ENCODE peak calls at places on chromosomes 12 and 14, in five cellular contexts. O is SK-N-SH, M is K562, F is HepG2, T is GM12878. S is an unnamed sample.

GRCh38 chr12:53145383-53145782 is 35.1 kb upstream of the ZNF740 start:
- DNase-seq in M (no peak), F (peak; percentile 84), O (no peak), T (no peak), S (no peak)

GRCh38 chr12:105057174-105057573 is 27.1 kb downstream of the ALDH1L2 start:
- DNase-seq in T (no peak), M (no peak), F (no peak), O (no peak), S (no peak)

GRCh38 chr14:23750357-23750756 is 114.2 kb downstream of the DHRS2 start:
- DNase-seq in F (no peak), T (no peak), O (no peak), M (no peak), S (no peak)

GRCh38 chr12:109961201-109961600 is 35.0 kb downstream of the GIT2 start:
- DNase-seq in O (no peak), M (no peak), T (no peak), F (no peak), S (no peak)

GRCh38 chr12:11727133-11727664 is 77.7 kb downstream of the ETV6 start:
- DNase-seq in F (peak; percentile 56), M (no peak), T (peak; percentile 87), O (no peak), S (no peak)

GRCh38 chr14:28821993-28822392 is 55.4 kb downstream of the FOXG1 start:
- DNase-seq in T (no peak), O (no peak), M (no peak), F (no peak), S (no peak)

GRCh38 chr12:56634242-56634836 is 4.2 kb upstream of the BAZ2A start:
- DNase-seq in F (peak; percentile 70), O (peak; percentile 45), M (peak; percentile 88), T (no peak), S (peak; percentile 45)

GRCh38 chr14:59101441-59101840 is 87.0 kb upstream of the DAAM1 start:
- DNase-seq in F (no peak), T (no peak), O (no peak), M (no peak), S (no peak)

GRCh38 chr12:66688836-66689439 is 10.1 kb upstream of the GRIP1 start:
- DNase-seq in F (peak; percentile 65), M (peak; percentile 56), O (peak; percentile 4), T (no peak), S (peak; percentile 52)

GRCh38 chr14:94368956-94369355 is 19.4 kb downstream of the SERPINA1 start:
- DNase-seq in T (no peak), O (no peak), M (no peak), F (peak; percentile 74), S (no peak)

GRCh38 chr12:116631619-116632018 is 72.4 kb downstream of the MAP1LC3B2 start:
- DNase-seq in T (no peak), M (no peak), F (no peak), O (no peak), S (no peak)

GRCh38 chr14:79583738-79584405 is 627.4 kb downstream of the DIO2 start:
- DNase-seq in F (no peak), T (no peak), M (no peak), O (no peak), S (no peak)

GRCh38 chr12:57940915-57941164 is 527 bp upstream of the ATP23 start:
- DNase-seq in M (no peak), F (no peak), O (no peak), T (no peak), S (no peak)

GRCh38 chr14:71400821-71401447 is 493.7 kb downstream of the PCNX1 start:
- DNase-seq in M (no peak), T (peak; percentile 40), O (no peak), F (no peak), S (no peak)

GRCh38 chr12:62800707-62801400 is 134.1 kb downstream of the PPM1H start:
- DNase-seq in F (no peak), O (peak; percentile 33), M (no peak), T (no peak), S (no peak)

GRCh38 chr14:102592969-102593840 is 756 bp downstream of the RCOR1 start:
- DNase-seq in F (no peak), T (no peak), M (peak; percentile 55), O (peak; percentile 82), S (no peak)

GRCh38 chr14:91931478-91932088 is 15.9 kb downstream of the FBLN5 start:
- DNase-seq in M (no peak), T (no peak), F (no peak), O (no peak), S (no peak)

GRCh38 chr12:53067074-53067992 is 11.9 kb downstream of the SPRYD3 start:
- DNase-seq in O (no peak), F (no peak), M (no peak), T (no peak), S (no peak)

GRCh38 chr12:124497658-124498057 is 69.8 kb downstream of the NCOR2 start:
- DNase-seq in T (no peak), O (peak; percentile 61), F (no peak), M (no peak), S (no peak)

GRCh38 chr14:100569734-100570251 is 17.4 kb downstream of the BEGAIN start:
- DNase-seq in F (no peak), T (no peak), O (peak; percentile 86), M (no peak), S (no peak)

GRCh38 chr12:27550653-27550975 is 26.6 kb downstream of the PPFIBP1 start:
- DNase-seq in F (no peak), T (no peak), M (no peak), O (no peak), S (no peak)

GRCh38 chr12:27015730-27016076 is 1.5 kb upstream of the TM7SF3 start:
- DNase-seq in F (no peak), M (peak; percentile 40), T (no peak), O (peak; percentile 29), S (peak; percentile 56)

GRCh38 chr14:76313861-76314260 is 62.1 kb upstream of the ESRRB start:
- DNase-seq in O (no peak), T (no peak), M (no peak), F (no peak), S (no peak)

GRCh38 chr12:77064891-77065360 is 443 bp downstream of the E2F7 start:
- DNase-seq in F (no peak), O (no peak), M (no peak), T (no peak), S (no peak)

GRCh38 chr12:80041691-80042090 is 57.6 kb upstream of the OTOGL start:
- DNase-seq in T (no peak), M (no peak), F (no peak), O (no peak), S (no peak)

GRCh38 chr12:80044694-80045046 is 54.7 kb upstream of the OTOGL start:
- DNase-seq in M (no peak), F (no peak), T (no peak), O (no peak), S (peak; percentile 12)

GRCh38 chr12:80038062-80038560 is 61.2 kb upstream of the OTOGL start:
- DNase-seq in F (no peak), T (no peak), M (no peak), O (no peak), S (no peak)

GRCh38 chr12:80041071-80041470 is 58.3 kb upstream of the OTOGL start:
- DNase-seq in T (no peak), F (no peak), M (no peak), O (no peak), S (no peak)

GRCh38 chr12:80040075-80040738 is 59.1 kb upstream of the OTOGL start:
- DNase-seq in O (no peak), T (no peak), F (no peak), M (peak; percentile 3), S (no peak)
- TF ChIP-seq JUND in O (no peak), T (no peak), F (no peak), M (no peak), S (no peak)

GRCh38 chr12:97482153-97482693 is 19.6 kb downstream of the RMST start:
- DNase-seq in O (no peak), T (no peak), F (no peak), M (no peak), S (no peak)
- TF ChIP-seq MAX in O (no peak), T (no peak), F (no peak), M (no peak), S (no peak)

GRCh38 chr14:49405291-49405690 is 180.9 kb downstream of the RPS29 start:
- DNase-seq in T (no peak), O (no peak), F (no peak), M (no peak), S (no peak)
- TF ChIP-seq YY1 in T (no peak), O (no peak), F (no peak), M (no peak), S (no peak)

GRCh38 chr14:34875031-34875922 is at the start of gene BAZ1A:
- DNase-seq in T (peak; percentile 41), M (peak; percentile 81), F (peak; percentile 93), O (peak; percentile 78), S (peak; percentile 72)

GRCh38 chr14:34872822-34873590 is 2.2 kb downstream of the BAZ1A start:
- DNase-seq in F (peak; percentile 90), M (no peak), T (no peak), O (no peak), S (no peak)

GRCh38 chr14:34873591-34874385 is 1.4 kb downstream of the BAZ1A start:
- DNase-seq in F (no peak), M (peak; percentile 91), O (peak; percentile 87), T (peak; percentile 62), S (peak; percentile 54)

GRCh38 chr14:34874386-34875030 is 652 bp downstream of the BAZ1A start:
- DNase-seq in M (peak; percentile 46), T (no peak), O (peak; percentile 86), F (peak; percentile 65), S (no peak)
- TF ChIP-seq JUND in M (no peak), T (no peak), O (no peak), F (peak; percentile 36), S (no peak)

GRCh38 chr12:96889273-96889933 is 17.7 kb upstream of the NEDD1 start:
- DNase-seq in M (no peak), O (no peak), T (no peak), F (no peak), S (no peak)
- TF ChIP-seq MAX in M (no peak), O (no peak), T (no peak), F (no peak), S (no peak)

GRCh38 chr14:74257988-74258704 is 18.9 kb downstream of the VSX2 start:
- DNase-seq in T (no peak), F (no peak), O (peak; percentile 58), M (no peak), S (no peak)
- TF ChIP-seq YY1 in T (no peak), F (no peak), O (no peak), M (no peak), S (no peak)

DNA sequence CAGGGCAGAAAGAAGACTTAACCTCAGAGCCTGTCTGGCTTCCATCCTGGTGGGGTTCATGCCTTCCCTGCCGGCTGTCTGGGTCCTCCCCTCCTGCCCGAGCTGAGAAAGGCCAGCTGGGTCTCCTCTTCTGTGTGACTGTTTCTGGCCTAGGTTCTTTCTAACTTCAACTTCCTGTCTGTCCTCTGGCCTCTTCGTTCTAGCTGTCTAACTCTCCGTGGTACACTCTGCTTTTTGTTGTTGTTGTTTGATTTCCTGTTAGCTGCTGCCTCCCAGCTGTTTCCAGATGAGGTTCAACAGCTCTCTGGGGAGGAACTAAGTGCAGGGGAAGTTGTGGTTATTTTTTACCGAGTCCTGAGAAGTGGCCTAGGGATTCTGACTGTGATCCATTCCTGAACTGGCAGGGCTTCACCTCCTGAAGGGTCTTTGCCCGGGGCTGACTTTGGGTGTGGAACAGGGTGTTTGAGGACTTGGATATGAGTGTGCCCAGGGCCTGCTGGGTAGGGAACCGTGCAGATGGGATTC is 3.2 kb downstream of the MLXIP start:
- DNase-seq in M (peak; percentile 52), O (no peak), F (no peak), T (peak; percentile 58), S (no peak)
- TF ChIP-seq JUND in M (no peak), O (no peak), F (no peak), T (no peak), S (no peak)

GRCh38 chr12:6538420-6539275 is 4.3 kb downstream of the GAPDH start:
- DNase-seq in F (peak; percentile 6), O (peak; percentile 40), T (no peak), M (peak; percentile 53), S (no peak)
- TF ChIP-seq MAX in F (no peak), O (peak; percentile 13), T (no peak), M (no peak), S (no peak)